ENCODE peak calls at places on chromosomes 3 and 15, in ten cellular contexts. P is AG09309, F is cardiac muscle cell, H is HepG2, D is neural crest cell, I is HFFc6, C is psoas muscle, G is tibial artery, R is upper lobe of left lung, Z is colonic mucosa. Y is an unnamed sample.
A peak's percentile ranks its signal among the peaks of the same experiment; 100 is the strongest.

GRCh38 chr3:126156468-126156867 is 23.9 kb downstream of the ALDH1L1 start:
- DNase-seq in P (no peak), F (no peak), H (no peak), D (no peak), I (no peak), C (no peak), G (no peak), R (no peak), Z (no peak), Y (no peak)

GRCh38 chr3:4750306-4751056 is 228.8 kb upstream of the BHLHE40 start:
- DNase-seq in P (peak; percentile 75), F (no peak), H (peak; percentile 25), D (no peak), I (peak; percentile 75), C (no peak), G (no peak), R (no peak), Z (no peak), Y (no peak)

GRCh38 chr3:150737874-150738679 is 24.9 kb downstream of the SIAH2 start:
- DNase-seq in P (no peak), F (peak; percentile 74), H (peak; percentile 96), D (no peak), I (no peak), C (no peak), G (no peak), R (no peak), Z (no peak), Y (no peak)

GRCh38 chr3:105719791-105720190 is 149.0 kb downstream of the CBLB start:
- DNase-seq in P (no peak), F (no peak), H (no peak), D (no peak), I (no peak), C (no peak), G (no peak), R (no peak), Z (no peak), Y (no peak)

GRCh38 chr15:35980719-35981118 is 434.8 kb upstream of the DPH6 start:
- DNase-seq in P (no peak), F (no peak), H (no peak), D (no peak), I (peak; percentile 30), C (no peak), G (no peak), R (no peak), Z (no peak), Y (no peak)

GRCh38 chr3:71064976-71065763 is 518.4 kb downstream of the FOXP1 start:
- DNase-seq in P (no peak), F (peak; percentile 51), H (peak; percentile 45), D (peak; percentile 52), I (no peak), C (peak; percentile 75), G (peak; percentile 50), R (peak; percentile 64), Z (peak; percentile 70), Y (peak; percentile 67)

GRCh38 chr3:60582285-60582684 is 669.0 kb downstream of the FHIT start:
- DNase-seq in P (no peak), F (peak; percentile 1), H (no peak), D (no peak), I (peak; percentile 13), C (no peak), G (no peak), R (no peak), Z (no peak), Y (no peak)

GRCh38 chr3:89114841-89115223 is 7.4 kb downstream of the EPHA3 start:
- DNase-seq in P (no peak), F (no peak), H (no peak), D (no peak), I (no peak), C (no peak), G (no peak), R (no peak), Z (no peak), Y (no peak)

GRCh38 chr3:64475037-64475436 is 212.8 kb downstream of the ADAMTS9 start:
- DNase-seq in P (no peak), F (no peak), H (no peak), D (no peak), I (no peak), C (no peak), G (no peak), R (no peak), Z (no peak), Y (no peak)
- TF ChIP-seq CTCF in P (peak; percentile 13), F (peak; percentile 13), H (no peak), D (no peak), I (peak; percentile 23), C (no peak), G (no peak), R (no peak), Z (no peak), Y (no peak)

GRCh38 chr3:88038561-88038960 is 20.2 kb downstream of the CGGBP1 start:
- DNase-seq in P (peak; percentile 56), F (peak; percentile 54), H (no peak), D (no peak), I (peak; percentile 82), C (no peak), G (no peak), R (no peak), Z (no peak), Y (no peak)
- TF ChIP-seq CTCF in P (no peak), F (no peak), H (no peak), D (no peak), I (no peak), C (no peak), G (no peak), R (no peak), Z (no peak), Y (no peak)

DNA sequence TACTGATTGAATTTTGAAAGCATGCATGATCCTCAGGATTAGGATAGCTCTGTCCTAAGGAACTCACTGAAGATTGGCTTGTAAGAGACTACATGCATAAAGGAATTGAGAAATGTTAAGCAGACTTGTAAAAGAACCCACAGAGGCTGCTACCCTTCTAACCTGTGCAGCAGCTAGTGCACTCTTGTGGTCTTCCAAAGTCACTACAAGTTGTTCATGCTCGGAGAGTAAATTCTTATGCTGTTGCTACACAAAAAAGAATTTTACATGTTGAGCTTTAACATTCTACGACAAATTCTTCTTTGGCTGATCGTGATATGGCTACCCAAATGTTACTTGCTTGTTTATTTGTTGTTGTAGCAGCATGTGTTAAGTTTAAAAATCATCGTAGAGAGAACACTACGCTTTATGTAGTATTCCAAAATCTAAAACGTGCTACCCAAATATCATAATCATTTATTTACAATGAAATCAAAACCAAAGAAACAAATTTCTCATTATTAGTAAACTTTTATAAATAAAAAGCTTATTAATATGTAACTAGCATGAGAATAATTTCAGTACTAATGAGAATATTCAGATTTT is 55.0 kb downstream of the GOLIM4 start:
- DNase-seq in P (peak; percentile 80), F (peak; percentile 90), H (peak; percentile 49), D (no peak), I (peak; percentile 58), C (no peak), G (no peak), R (peak; percentile 28), Z (no peak), Y (no peak)
- TF ChIP-seq CTCF in P (peak; percentile 80), F (peak; percentile 86), H (peak; percentile 68), D (peak; percentile 78), I (peak; percentile 78), C (peak; percentile 60), G (no peak), R (peak; percentile 20), Z (peak; percentile 45), Y (peak; percentile 55)

GRCh38 chr3:161166051-161166450 is 55.1 kb upstream of the NMD3 start:
- DNase-seq in P (no peak), F (no peak), H (no peak), D (no peak), I (no peak), C (no peak), G (no peak), R (no peak), Z (no peak), Y (no peak)

GRCh38 chr3:161175506-161175905 is 45.6 kb upstream of the NMD3 start:
- DNase-seq in P (no peak), F (no peak), H (no peak), D (no peak), I (no peak), C (no peak), G (no peak), R (no peak), Z (no peak), Y (no peak)

GRCh38 chr3:161171113-161171512 is 50.0 kb upstream of the NMD3 start:
- DNase-seq in P (peak; percentile 57), F (peak; percentile 87), H (no peak), D (no peak), I (peak; percentile 32), C (peak; percentile 74), G (peak; percentile 73), R (peak; percentile 38), Z (peak; percentile 19), Y (no peak)

GRCh38 chr3:161171639-161172552 is 49.2 kb upstream of the NMD3 start:
- DNase-seq in P (no peak), F (peak; percentile 47), H (no peak), D (no peak), I (no peak), C (no peak), G (no peak), R (no peak), Z (no peak), Y (no peak)
- TF ChIP-seq CTCF in P (peak; percentile 18), F (peak; percentile 39), H (peak; percentile 30), D (peak; percentile 36), I (peak; percentile 21), C (no peak), G (peak; percentile 10), R (no peak), Z (peak; percentile 19), Y (no peak)

DNA sequence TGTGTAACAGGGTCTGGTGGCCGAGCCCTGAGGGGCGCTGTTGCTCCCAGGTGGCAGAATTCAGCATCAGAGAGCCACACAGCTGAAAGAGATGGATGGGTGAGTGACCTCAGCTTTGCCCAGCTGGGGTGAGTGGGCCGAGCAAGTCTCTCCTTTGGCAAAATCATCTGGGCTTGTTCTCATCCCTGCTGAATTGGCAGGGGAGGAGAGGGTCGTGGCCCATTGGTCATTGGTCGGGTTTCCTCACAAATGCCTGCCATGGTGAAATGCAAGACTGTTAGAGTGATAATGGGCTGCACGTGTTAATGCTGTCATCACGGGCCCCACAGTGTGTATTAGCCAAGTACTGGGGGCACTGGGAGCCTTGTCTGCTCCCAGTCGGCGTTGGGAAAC is 15.9 kb downstream of the ABHD2 start:
- DNase-seq in P (no peak), F (peak; percentile 93), H (no peak), D (no peak), I (no peak), C (peak; percentile 82), G (peak; percentile 81), R (no peak), Z (no peak), Y (no peak)
- TF ChIP-seq CTCF in P (no peak), F (no peak), H (no peak), D (no peak), I (no peak), C (no peak), G (no peak), R (no peak), Z (no peak), Y (no peak)

Y was measured in mesothelial cell of epicardium.